ENCODE peak calls at places on chromosomes 3 and 15, in five cellular contexts. A is bronchial epithelial cell; J is stimulated activated CD4-positive, alpha-beta T cell treated with anti-CD3 and anti-CD28 coated beads, Interleukin-15, amount 100 ng/mL, for 1 hour; H is Ammon's horn; Y is putamen. V is an unnamed sample.

GRCh38 chr15:101558217-101558941 is 68.9 kb upstream of the PCSK6 start:
- DNase-seq in A (peak; percentile 41), J (no peak), H (no peak), Y (no peak), V (no peak)

GRCh38 chr15:76313731-76314130 is 2.5 kb upstream of the ETFA start:
- DNase-seq in A (peak; percentile 49), J (no peak), H (no peak), Y (no peak), V (no peak)

GRCh38 chr3:9178697-9179096 is 70.7 kb downstream of the SRGAP3 start:
- DNase-seq in A (no peak), J (no peak), H (no peak), Y (no peak), V (no peak)

GRCh38 chr3:175383366-175383765 is 524.2 kb downstream of the NAALADL2 start:
- DNase-seq in A (no peak), J (no peak), H (no peak), Y (no peak), V (no peak)

GRCh38 chr15:88810449-88810848 is 7.2 kb downstream of the ACAN start:
- DNase-seq in A (peak; percentile 24), J (no peak), H (no peak), Y (no peak), V (no peak)

GRCh38 chr3:11165457-11165856 is 11.2 kb downstream of the HRH1 start:
- DNase-seq in A (no peak), J (no peak), H (peak; percentile 57), Y (peak; percentile 16), V (no peak)

GRCh38 chr3:194315965-194316361 is 35.2 kb downstream of the CPN2 start:
- DNase-seq in A (no peak), J (no peak), H (no peak), Y (no peak), V (no peak)

GRCh38 chr3:30984855-30985793 is 90.7 kb upstream of the GADL1 start:
- DNase-seq in A (no peak), J (no peak), H (no peak), Y (no peak), V (no peak)

GRCh38 chr3:45223889-45224730 is 2.0 kb downstream of the TMEM158 start:
- DNase-seq in A (peak; percentile 51), J (no peak), H (no peak), Y (no peak), V (no peak)

GRCh38 chr3:72093270-72093669 is 308.3 kb upstream of the PROK2 start:
- DNase-seq in A (no peak), J (no peak), H (no peak), Y (no peak), V (no peak)

GRCh38 chr3:27340524-27340923 is 28.7 kb downstream of the NEK10 start:
- DNase-seq in A (no peak), J (no peak), H (no peak), Y (no peak), V (peak; percentile 57)

GRCh38 chr3:149174901-149175300 is 45.5 kb downstream of the HPS3 start:
- DNase-seq in A (no peak), J (no peak), H (no peak), Y (no peak), V (no peak)

GRCh38 chr15:72135719-72136118 is 17.5 kb downstream of the SENP8 start:
- DNase-seq in A (no peak), J (no peak), H (no peak), Y (no peak), V (no peak)

GRCh38 chr3:119628816-119629445 is 31.2 kb downstream of the PLA1A start:
- DNase-seq in A (no peak), J (no peak), H (no peak), Y (no peak), V (no peak)

GRCh38 chr15:68325721-68326120 is 48.2 kb downstream of the FEM1B start:
- DNase-seq in A (no peak), J (no peak), H (no peak), Y (no peak), V (no peak)

GRCh38 chr3:66482005-66482404 is 18.8 kb downstream of the LRIG1 start:
- DNase-seq in A (no peak), J (no peak), H (peak; percentile 59), Y (no peak), V (no peak)

GRCh38 chr3:32612551-32612950 is 41.9 kb upstream of the DYNC1LI1 start:
- DNase-seq in A (no peak), J (no peak), H (peak; percentile 10), Y (peak; percentile 35), V (no peak)

V was measured in CD4-positive, CD25-positive, alpha-beta regulatory T cell.